ENCODE peak calls at places on chromosomes 12 and 14, in ten cellular contexts. One of them, this sample, is unnamed.

GRCh38 chr14:104401785-104402184 is 177.8 kb upstream of the C14orf180 start:
- DNase-seq in stimulated activated CD4-positive, alpha-beta T cell treated with anti-CD3 and anti-CD28 coated beads, Interleukin-2, amount 100 ng/mL, for 48 hours: no peak
- DNase-seq in PC-9: no peak
- DNase-seq in kidney tubule cell: no peak
- DNase-seq in foreskin fibroblast: no peak
- DNase-seq in A673: no peak
- DNase-seq in type B pancreatic cell: no peak
- DNase-seq in HAP-1: no peak
- DNase-seq in NCI-H1092: no peak
- DNase-seq in ELF-1: no peak
- DNase-seq in this sample: no peak

GRCh38 chr14:69355955-69356321 is 42.2 kb downstream of the ERH start:
- DNase-seq in ELF-1: no peak
- DNase-seq in type B pancreatic cell: no peak
- DNase-seq in A673: no peak
- DNase-seq in foreskin fibroblast: peak; percentile 80
- DNase-seq in PC-9: no peak
- DNase-seq in stimulated activated CD4-positive, alpha-beta T cell treated with anti-CD3 and anti-CD28 coated beads, Interleukin-2, amount 100 ng/mL, for 48 hours: no peak
- DNase-seq in HAP-1: no peak
- DNase-seq in kidney tubule cell: peak; percentile 70
- DNase-seq in NCI-H1092: no peak
- DNase-seq in this sample: no peak

GRCh38 chr12:120229071-120229582 is 28.2 kb upstream of the RPLP0 start:
- DNase-seq in ELF-1: no peak
- DNase-seq in stimulated activated CD4-positive, alpha-beta T cell treated with anti-CD3 and anti-CD28 coated beads, Interleukin-2, amount 100 ng/mL, for 48 hours: no peak
- DNase-seq in type B pancreatic cell: no peak
- DNase-seq in kidney tubule cell: peak; percentile 59
- DNase-seq in PC-9: peak; percentile 73
- DNase-seq in foreskin fibroblast: no peak
- DNase-seq in HAP-1: no peak
- DNase-seq in A673: peak; percentile 70
- DNase-seq in NCI-H1092: no peak
- DNase-seq in this sample: no peak

GRCh38 chr14:21894003-21894897 is 220.6 kb upstream of the OR4E1 start:
- DNase-seq in stimulated activated CD4-positive, alpha-beta T cell treated with anti-CD3 and anti-CD28 coated beads, Interleukin-2, amount 100 ng/mL, for 48 hours: peak; percentile 39
- DNase-seq in A673: peak; percentile 41
- DNase-seq in PC-9: peak; percentile 6
- DNase-seq in type B pancreatic cell: no peak
- DNase-seq in foreskin fibroblast: no peak
- DNase-seq in HAP-1: no peak
- DNase-seq in kidney tubule cell: no peak
- DNase-seq in ELF-1: peak; percentile 2
- DNase-seq in NCI-H1092: no peak
- DNase-seq in this sample: no peak

GRCh38 chr12:96986883-96987523 is 79.9 kb downstream of the NEDD1 start:
- DNase-seq in NCI-H1092: peak; percentile 52
- DNase-seq in HAP-1: peak; percentile 93
- DNase-seq in kidney tubule cell: peak; percentile 32
- DNase-seq in A673: peak; percentile 65
- DNase-seq in PC-9: no peak
- DNase-seq in ELF-1: peak; percentile 37
- DNase-seq in foreskin fibroblast: peak; percentile 38
- DNase-seq in stimulated activated CD4-positive, alpha-beta T cell treated with anti-CD3 and anti-CD28 coated beads, Interleukin-2, amount 100 ng/mL, for 48 hours: no peak
- DNase-seq in type B pancreatic cell: no peak
- DNase-seq in this sample: peak; percentile 48

GRCh38 chr12:52027085-52027843 is 20.5 kb downstream of the TAMALIN start:
- DNase-seq in NCI-H1092: no peak
- DNase-seq in stimulated activated CD4-positive, alpha-beta T cell treated with anti-CD3 and anti-CD28 coated beads, Interleukin-2, amount 100 ng/mL, for 48 hours: no peak
- DNase-seq in kidney tubule cell: no peak
- DNase-seq in type B pancreatic cell: no peak
- DNase-seq in PC-9: no peak
- DNase-seq in A673: no peak
- DNase-seq in HAP-1: no peak
- DNase-seq in foreskin fibroblast: no peak
- DNase-seq in ELF-1: peak; percentile 44
- DNase-seq in this sample: no peak

GRCh38 chr14:102590667-102591099 is 1.8 kb upstream of the RCOR1 start:
- DNase-seq in kidney tubule cell: peak; percentile 54
- DNase-seq in stimulated activated CD4-positive, alpha-beta T cell treated with anti-CD3 and anti-CD28 coated beads, Interleukin-2, amount 100 ng/mL, for 48 hours: no peak
- DNase-seq in ELF-1: peak; percentile 58
- DNase-seq in type B pancreatic cell: no peak
- DNase-seq in NCI-H1092: no peak
- DNase-seq in A673: no peak
- DNase-seq in HAP-1: no peak
- DNase-seq in foreskin fibroblast: peak; percentile 73
- DNase-seq in PC-9: peak; percentile 76
- DNase-seq in this sample: no peak

GRCh38 chr12:2011641-2012607 is 7.7 kb upstream of the DCP1B start:
- DNase-seq in stimulated activated CD4-positive, alpha-beta T cell treated with anti-CD3 and anti-CD28 coated beads, Interleukin-2, amount 100 ng/mL, for 48 hours: no peak
- DNase-seq in A673: no peak
- DNase-seq in NCI-H1092: peak; percentile 8
- DNase-seq in PC-9: no peak
- DNase-seq in ELF-1: no peak
- DNase-seq in type B pancreatic cell: no peak
- DNase-seq in kidney tubule cell: peak; percentile 31
- DNase-seq in foreskin fibroblast: no peak
- DNase-seq in HAP-1: no peak
- DNase-seq in this sample: no peak

GRCh38 chr12:104219908-104220404 is 4.4 kb downstream of the TXNRD1 start:
- DNase-seq in A673: peak; percentile 87
- DNase-seq in HAP-1: peak; percentile 50
- DNase-seq in stimulated activated CD4-positive, alpha-beta T cell treated with anti-CD3 and anti-CD28 coated beads, Interleukin-2, amount 100 ng/mL, for 48 hours: peak; percentile 51
- DNase-seq in ELF-1: peak; percentile 57
- DNase-seq in foreskin fibroblast: peak; percentile 81
- DNase-seq in NCI-H1092: no peak
- DNase-seq in PC-9: peak; percentile 84
- DNase-seq in type B pancreatic cell: no peak
- DNase-seq in kidney tubule cell: peak; percentile 95
- DNase-seq in this sample: no peak

GRCh38 chr12:1993341-1993740 is 10.9 kb downstream of the DCP1B start:
- DNase-seq in ELF-1: no peak
- DNase-seq in PC-9: no peak
- DNase-seq in stimulated activated CD4-positive, alpha-beta T cell treated with anti-CD3 and anti-CD28 coated beads, Interleukin-2, amount 100 ng/mL, for 48 hours: no peak
- DNase-seq in A673: peak; percentile 28
- DNase-seq in NCI-H1092: no peak
- DNase-seq in HAP-1: no peak
- DNase-seq in type B pancreatic cell: no peak
- DNase-seq in kidney tubule cell: peak; percentile 80
- DNase-seq in foreskin fibroblast: peak; percentile 90
- DNase-seq in this sample: no peak

GRCh38 chr12:62758216-62758615 is 176.7 kb downstream of the PPM1H start:
- DNase-seq in type B pancreatic cell: no peak
- DNase-seq in ELF-1: no peak
- DNase-seq in NCI-H1092: no peak
- DNase-seq in foreskin fibroblast: peak; percentile 76
- DNase-seq in A673: no peak
- DNase-seq in stimulated activated CD4-positive, alpha-beta T cell treated with anti-CD3 and anti-CD28 coated beads, Interleukin-2, amount 100 ng/mL, for 48 hours: no peak
- DNase-seq in kidney tubule cell: peak; percentile 16
- DNase-seq in PC-9: no peak
- DNase-seq in HAP-1: no peak
- DNase-seq in this sample: no peak

GRCh38 chr14:93974833-93975232 is 1.5 kb downstream of the ASB2 start:
- DNase-seq in kidney tubule cell: no peak
- DNase-seq in PC-9: no peak
- DNase-seq in A673: no peak
- DNase-seq in NCI-H1092: no peak
- DNase-seq in foreskin fibroblast: no peak
- DNase-seq in ELF-1: no peak
- DNase-seq in HAP-1: no peak
- DNase-seq in stimulated activated CD4-positive, alpha-beta T cell treated with anti-CD3 and anti-CD28 coated beads, Interleukin-2, amount 100 ng/mL, for 48 hours: no peak
- DNase-seq in type B pancreatic cell: no peak
- DNase-seq in this sample: no peak

GRCh38 chr14:24271134-24271833 is at the start of gene RABGGTA:
- DNase-seq in PC-9: peak; percentile 82
- DNase-seq in NCI-H1092: peak; percentile 84
- DNase-seq in stimulated activated CD4-positive, alpha-beta T cell treated with anti-CD3 and anti-CD28 coated beads, Interleukin-2, amount 100 ng/mL, for 48 hours: peak; percentile 77
- DNase-seq in foreskin fibroblast: peak; percentile 95
- DNase-seq in HAP-1: peak; percentile 81
- DNase-seq in kidney tubule cell: peak; percentile 93
- DNase-seq in A673: peak; percentile 94
- DNase-seq in type B pancreatic cell: peak; percentile 90
- DNase-seq in ELF-1: peak; percentile 95
- DNase-seq in this sample: peak; percentile 90